ENCODE peak calls at places on chromosomes 12 and 14, in six cellular contexts. H is CD8-positive, alpha-beta memory T cell; N is WERI-Rb-1; V is brain microvascular endothelial cell; Y is adrenal gland; F is ovary. K is an unnamed sample.

GRCh38 chr12:87924149-87924548 is 105.1 kb downstream of the C12orf50 start:
- DNase-seq in Y (no peak), H (no peak), N (no peak), V (no peak), F (no peak), K (no peak)

GRCh38 chr14:105858676-105859025 is 332.3 kb downstream of the TMEM121 start:
- DNase-seq in H (no peak), Y (peak), N (peak), V (no peak), F (peak), K (peak)

GRCh38 chr12:110791589-110791988 is 48.9 kb upstream of the PPP1CC start:
- DNase-seq in H (no peak), F (no peak), N (no peak), Y (no peak), V (no peak), K (no peak)

GRCh38 chr12:40106655-40107054 is 774 bp upstream of the SLC2A13 start:
- DNase-seq in H (no peak), N (no peak), V (no peak), F (no peak), Y (no peak), K (no peak)

GRCh38 chr12:112798019-112798760 is 6.6 kb downstream of the RPH3A start:
- DNase-seq in V (no peak), Y (no peak), N (no peak), F (no peak), H (no peak), K (no peak)

GRCh38 chr12:1619599-1619998 is 9.4 kb upstream of the WNT5B start:
- DNase-seq in V (no peak), Y (peak), F (no peak), N (no peak), H (no peak), K (peak)

GRCh38 chr14:21748869-21749303 is 75.3 kb upstream of the OR4E1 start:
- DNase-seq in V (peak), Y (no peak), H (peak), N (peak), F (no peak), K (no peak)

GRCh38 chr12:11741434-11742092 is 92.1 kb downstream of the ETV6 start:
- DNase-seq in H (no peak), N (no peak), Y (no peak), V (no peak), F (no peak), K (no peak)

GRCh38 chr12:5506821-5507231 is 74.9 kb downstream of the NTF3 start:
- DNase-seq in V (no peak), H (no peak), Y (no peak), N (no peak), F (no peak), K (no peak)

GRCh38 chr12:5022465-5023061 is 21.1 kb upstream of the KCNA5 start:
- DNase-seq in Y (peak), H (no peak), F (no peak), V (no peak), N (peak), K (no peak)

GRCh38 chr12:106883421-106883820 is 72.3 kb upstream of the TMEM263 start:
- DNase-seq in Y (no peak), V (peak), F (no peak), H (no peak), N (no peak), K (no peak)

GRCh38 chr14:81401420-81402122 is 1.4 kb upstream of the STON2 start:
- DNase-seq in N (no peak), H (no peak), Y (no peak), F (no peak), V (peak), K (no peak)

GRCh38 chr12:48350249-48351021 is at the start of gene ZNF641:
- DNase-seq in N (peak), H (peak), Y (peak), V (peak), F (peak), K (peak)

GRCh38 chr12:48352157-48352775 is 1.5 kb upstream of the ZNF641 start:
- DNase-seq in Y (no peak), H (no peak), N (no peak), F (no peak), V (no peak), K (no peak)

GRCh38 chr12:48351022-48351708 is 446 bp upstream of the ZNF641 start:
- DNase-seq in V (peak), F (peak), Y (peak), N (no peak), H (no peak), K (peak)

DNA sequence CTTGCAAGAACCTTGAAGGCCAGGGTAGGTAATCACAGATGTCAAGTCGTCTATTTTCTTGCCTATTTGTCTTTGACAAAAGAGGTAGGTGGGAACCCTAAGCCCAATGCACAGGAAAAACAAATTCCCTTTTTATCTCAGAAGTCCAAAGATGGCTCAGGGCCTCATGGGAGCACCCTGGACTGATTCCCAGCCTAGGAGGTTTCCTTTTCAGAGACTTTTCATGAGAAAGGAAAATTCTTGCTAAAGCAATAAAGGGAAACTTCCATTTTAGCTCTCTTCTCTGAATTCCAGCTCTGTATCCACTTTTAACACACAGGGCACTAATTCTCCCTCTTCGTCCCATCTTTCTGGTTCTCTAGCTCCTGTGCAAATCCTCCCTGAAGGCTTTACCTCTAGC is 1.2 kb downstream of the ZNF641 start:
- DNase-seq in Y (no peak), V (peak), H (no peak), N (no peak), F (peak), K (peak)
- H3K4me3 ChIP-seq in Y (no peak), V (peak), H (peak), N (no peak), F (peak), K (peak)

DNA sequence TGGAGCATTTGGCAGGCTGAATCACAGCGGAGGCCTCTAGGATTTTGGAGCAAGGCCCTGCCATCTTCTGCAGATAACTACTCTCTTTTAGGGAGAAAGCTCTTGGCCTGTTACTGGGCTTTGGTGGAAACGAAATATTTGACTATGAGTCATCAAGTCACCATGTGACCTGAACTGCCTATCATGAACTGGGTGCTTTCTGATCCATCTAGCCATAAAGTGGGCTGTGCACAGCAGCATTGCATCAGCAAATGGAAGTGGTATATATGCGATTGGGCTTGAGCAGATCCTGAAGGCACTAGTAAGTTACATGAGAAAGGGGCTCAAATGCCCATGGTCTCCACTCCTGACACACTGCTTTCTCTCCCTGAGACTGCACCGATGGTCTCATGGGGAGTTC is 21.1 kb downstream of the GYS2 start:
- DNase-seq in F (no peak), Y (no peak), N (no peak), V (no peak), H (no peak), K (no peak)
- H3K27ac ChIP-seq in F (no peak), Y (no peak), N (no peak), V (no peak), H (no peak), K (no peak)

GRCh38 chr14:75139185-75139584 is 12.3 kb upstream of the NEK9 start:
- DNase-seq in V (no peak), H (no peak), F (no peak), N (no peak), Y (no peak), K (no peak)
- H3K4me3 ChIP-seq in V (no peak), H (no peak), F (no peak), N (no peak), Y (no peak), K (no peak)

GRCh38 chr14:78798757-78799156 is 628.6 kb downstream of the NRXN3 start:
- DNase-seq in F (no peak), H (no peak), V (no peak), N (no peak), Y (no peak), K (no peak)
- H3K27ac ChIP-seq in F (no peak), H (no peak), V (no peak), N (no peak), Y (no peak), K (no peak)

DNA sequence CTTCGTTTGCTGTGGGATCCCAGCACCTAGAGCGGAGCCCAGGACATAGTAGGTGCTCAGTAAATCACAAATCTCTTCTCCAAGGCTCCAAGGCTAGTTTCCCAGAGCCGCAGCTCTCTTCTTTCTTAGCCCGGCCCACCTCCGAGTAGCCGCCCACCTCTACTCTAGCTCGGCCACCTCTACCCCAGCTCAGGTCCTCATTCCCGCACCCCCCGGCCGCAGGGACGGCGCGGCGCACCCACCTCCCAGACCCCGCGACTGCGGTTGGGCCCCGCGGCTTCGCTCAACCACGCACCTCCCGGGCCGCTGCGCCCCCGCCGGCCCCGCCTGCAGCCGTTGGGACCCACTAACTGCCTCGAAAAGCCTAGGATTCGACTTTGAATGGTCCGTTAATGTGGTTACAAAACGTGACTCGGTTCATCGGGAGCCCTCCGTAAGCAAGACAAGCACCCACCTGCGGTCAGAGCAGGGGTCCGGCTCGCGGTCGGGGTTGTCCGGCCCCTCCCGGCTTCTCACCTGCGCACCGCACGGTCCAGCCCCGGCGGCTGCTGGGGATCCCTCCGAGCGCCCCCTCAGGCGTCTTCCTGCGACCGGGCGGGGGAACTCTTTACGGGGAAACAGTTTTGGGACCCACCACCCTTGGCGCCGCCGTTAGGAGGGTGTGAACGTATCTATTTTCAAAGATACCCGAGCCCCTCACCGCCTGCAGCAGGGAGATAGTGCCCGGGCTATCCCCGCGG is at the start of gene SLC2A14:
- DNase-seq in N (no peak), F (no peak), V (no peak), Y (no peak), H (no peak), K (no peak)
- H3K4me3 ChIP-seq in N (no peak), F (peak), V (peak), Y (no peak), H (no peak), K (no peak)

DNA sequence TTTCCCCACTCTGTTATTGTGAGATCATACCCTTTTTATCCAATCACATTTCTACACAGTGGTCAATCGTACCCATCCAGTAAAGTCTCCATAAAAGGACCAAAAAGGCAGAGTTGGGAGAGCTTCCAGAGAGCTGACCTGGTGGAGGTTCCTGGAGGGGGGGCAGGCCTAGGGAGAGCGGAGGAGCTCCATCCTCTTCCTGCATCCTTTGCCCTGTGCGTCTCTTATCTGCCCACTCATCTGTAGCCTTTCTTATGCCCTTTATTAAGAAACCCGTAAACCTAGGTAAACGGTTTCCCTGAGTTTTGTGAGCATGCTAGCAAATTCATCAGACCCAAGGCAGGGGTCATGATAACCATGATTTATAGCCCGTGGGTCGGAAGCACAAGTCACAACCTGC is 26.2 kb downstream of the EVL start:
- DNase-seq in H (no peak), F (no peak), Y (no peak), N (no peak), V (no peak), K (no peak)
- H3K27ac ChIP-seq in H (no peak), F (no peak), Y (no peak), N (no peak), V (no peak), K (no peak)

GRCh38 chr14:92266216-92266615 is 56.7 kb upstream of the SLC24A4 start:
- DNase-seq in H (no peak), N (peak), Y (no peak), V (no peak), F (no peak), K (no peak)

GRCh38 chr14:92258934-92259333 is 64.0 kb upstream of the SLC24A4 start:
- DNase-seq in N (no peak), V (no peak), F (no peak), Y (no peak), H (no peak), K (no peak)

GRCh38 chr14:92259613-92260357 is 63.2 kb upstream of the SLC24A4 start:
- DNase-seq in N (no peak), V (no peak), F (no peak), Y (peak), H (no peak), K (no peak)

DNA sequence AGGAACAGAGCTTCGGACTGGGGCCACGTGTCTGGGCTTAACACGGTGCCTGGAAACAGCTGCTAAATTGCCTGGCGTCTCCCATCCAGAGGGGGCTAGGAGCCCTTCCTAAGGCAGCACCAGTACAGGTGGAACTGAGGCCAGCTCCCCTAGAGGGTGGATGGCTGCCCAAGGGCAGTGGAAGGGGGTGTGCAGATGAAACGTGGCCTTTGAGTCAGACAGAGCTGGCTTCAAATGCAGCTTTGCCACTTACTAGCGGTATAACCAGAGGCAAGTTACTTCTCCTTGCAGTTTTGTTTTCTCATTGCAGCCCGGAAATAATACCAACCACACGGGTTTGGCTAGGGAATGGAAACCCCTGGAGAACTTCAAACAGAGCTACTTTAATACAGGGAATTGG is 59.3 kb upstream of the SLC24A4 start:
- DNase-seq in F (no peak), V (no peak), Y (peak), H (no peak), N (no peak), K (no peak)
- H3K4me3 ChIP-seq in F (no peak), V (no peak), Y (no peak), H (no peak), N (no peak), K (no peak)

GRCh38 chr12:26466709-26467108 is 271.3 kb downstream of the SSPN start:
- DNase-seq in F (no peak), V (no peak), H (no peak), N (no peak), Y (no peak), K (no peak)

GRCh38 chr12:26465419-26466097 is 270.2 kb downstream of the SSPN start:
- DNase-seq in N (no peak), V (no peak), F (no peak), Y (no peak), H (no peak), K (no peak)

GRCh38 chr12:26471560-26471959 is 276.2 kb downstream of the SSPN start:
- DNase-seq in Y (peak), N (no peak), F (no peak), H (no peak), V (peak), K (no peak)

GRCh38 chr12:26473291-26473690 is 277.9 kb downstream of the SSPN start:
- DNase-seq in Y (peak), H (no peak), V (no peak), F (no peak), N (no peak), K (no peak)

GRCh38 chr12:26469801-26470200 is 274.4 kb downstream of the SSPN start:
- DNase-seq in H (no peak), F (no peak), Y (no peak), V (no peak), N (no peak), K (no peak)
- H3K27ac ChIP-seq in H (no peak), F (no peak), Y (no peak), V (no peak), N (no peak), K (no peak)

DNA sequence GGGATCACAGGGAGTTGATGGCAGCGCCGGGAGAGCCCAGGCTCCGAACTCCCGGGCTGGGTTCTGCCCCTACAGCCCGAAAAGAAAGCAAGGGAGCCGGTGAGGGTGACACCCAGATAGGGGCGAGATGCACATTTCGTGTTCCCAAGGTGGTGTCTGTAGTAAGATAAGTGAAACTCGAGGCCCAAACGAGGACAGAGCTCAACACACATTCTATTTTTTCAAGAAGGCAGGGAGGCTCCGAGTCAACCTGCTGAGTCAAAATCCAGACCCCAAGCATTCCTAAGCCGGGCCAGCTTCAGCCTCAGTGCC is 24.2 kb upstream of the YY1 start:
- DNase-seq in N (no peak), F (no peak), Y (no peak), V (no peak), H (no peak), K (no peak)
- H3K4me3 ChIP-seq in N (peak), F (peak), Y (no peak), V (peak), H (peak), K (no peak)

GRCh38 chr14:104147346-104148125 is 9.1 kb downstream of the KIF26A start:
- DNase-seq in Y (no peak), V (no peak), N (peak), F (no peak), H (no peak), K (peak)

GRCh38 chr14:104150201-104151027 is 12.0 kb downstream of the KIF26A start:
- DNase-seq in H (no peak), Y (peak), N (peak), V (peak), F (no peak), K (no peak)

GRCh38 chr14:104149278-104149595 is 10.8 kb downstream of the KIF26A start:
- DNase-seq in Y (no peak), N (no peak), H (no peak), V (no peak), F (no peak), K (no peak)

GRCh38 chr14:104149617-104150141 is 11.3 kb downstream of the KIF26A start:
- DNase-seq in V (no peak), Y (peak), F (no peak), H (no peak), N (peak), K (peak)

GRCh38 chr14:104148433-104149277 is 10.3 kb downstream of the KIF26A start:
- DNase-seq in H (no peak), F (no peak), N (no peak), Y (no peak), V (no peak), K (peak)
- H3K27ac ChIP-seq in H (no peak), F (peak), N (peak), Y (no peak), V (no peak), K (no peak)

K was measured in aorta.